ENCODE peak calls at places on chromosomes 1 and 21, in eight cellular contexts. E is mesothelial cell of epicardium; B is anterior cingulate cortex; Y is neuronal stem cell; W is activated T-helper 1 cell treated with anti-CD3 and anti-CD28 coated beads, Interleukin-2, amount 50 U/mL, for 16 hours; O is activated CD4-positive, alpha-beta T cell treated with anti-CD3 and anti-CD28 coated beads, Interleukin-2, amount 10 ng/mL, durations not matched to agents 7 days and 5 days; G is globus pallidus; N is CD8-positive, alpha-beta memory T cell. V is an unnamed sample.

GRCh38 chr1:70438529-70438928 is 27.5 kb downstream of the CTH start:
- DNase-seq in G (no peak), W (no peak), Y (no peak), E (no peak), O (no peak), N (no peak), B (no peak), V (no peak)

GRCh38 chr1:209808059-209808494 is 2.1 kb upstream of the IRF6 start:
- DNase-seq in Y (no peak), O (no peak), B (no peak), G (no peak), W (no peak), E (no peak), N (no peak), V (no peak)

GRCh38 chr1:167107456-167107855 is 13.6 kb downstream of the STYXL2 start:
- DNase-seq in Y (no peak), E (no peak), O (no peak), G (no peak), W (no peak), B (no peak), N (no peak), V (no peak)

GRCh38 chr21:43832158-43832550 is 32.9 kb upstream of the AGPAT3 start:
- DNase-seq in N (no peak), G (no peak), B (no peak), Y (no peak), W (no peak), O (no peak), E (no peak), V (no peak)

GRCh38 chr21:45970674-45971486 is 10.7 kb upstream of the COL6A1 start:
- DNase-seq in Y (no peak), B (no peak), E (peak), W (no peak), N (no peak), G (no peak), O (peak), V (no peak)

GRCh38 chr1:194419721-194420120 is 1233.3 kb upstream of the B3GALT2 start:
- DNase-seq in G (no peak), Y (no peak), N (no peak), B (no peak), E (no peak), O (no peak), W (no peak), V (no peak)

GRCh38 chr21:33839167-33839716 is 76.4 kb downstream of the ATP5PO start:
- DNase-seq in Y (no peak), O (no peak), N (no peak), G (no peak), B (no peak), E (no peak), W (no peak), V (no peak)

GRCh38 chr21:31273278-31273677 is 70.8 kb downstream of the TIAM1 start:
- DNase-seq in Y (no peak), W (no peak), G (no peak), E (no peak), B (no peak), N (no peak), O (no peak), V (no peak)

GRCh38 chr1:38746966-38747600 is 112.5 kb downstream of the RRAGC start:
- DNase-seq in B (no peak), E (no peak), N (no peak), O (no peak), Y (no peak), W (no peak), G (no peak), V (no peak)

GRCh38 chr1:118783095-118783758 is 204.9 kb downstream of the TBX15 start:
- DNase-seq in G (no peak), O (no peak), Y (no peak), N (no peak), B (no peak), E (no peak), W (no peak), V (no peak)

GRCh38 chr1:226603976-226604845 is 55.6 kb downstream of the STUM start:
- DNase-seq in E (no peak), N (no peak), W (no peak), G (no peak), B (no peak), O (no peak), Y (peak), V (peak)

V was measured in putamen.